ENCODE peak calls at places on chromosome 10, in ten cellular contexts. Y is GM23248, F is Karpas-422, J is H9, D is IMR-90, C is DND-41, O is colonic mucosa, X is MM.1S, E is astrocyte, N is mammary epithelial cell. T is an unnamed sample. For H3K4me1, the result is how much of the 10 kb centered on the place peaks cover.

GRCh38 chr10:35103887-35104286 is 13.7 kb upstream of the CUL2 start:
- DNase-seq in N (no peak), E (no peak), D (no peak), J (no peak), Y (no peak), X (no peak), F (no peak), O (no peak), C (no peak), T (no peak)

GRCh38 chr10:16809074-16809718 is 8.0 kb downstream of the RSU1 start:
- DNase-seq in C (peak), X (peak), J (peak), O (peak), F (peak), E (no peak), Y (peak), D (peak), N (peak), T (no peak)

GRCh38 chr10:133087679-133088523 is at the start of gene ADGRA1:
- DNase-seq in N (no peak), O (no peak), E (no peak), Y (peak), J (peak), X (no peak), D (no peak), F (no peak), C (no peak), T (no peak)

GRCh38 chr10:102384606-102385429 is 10.7 kb upstream of the NFKB2 start:
- DNase-seq in E (no peak), N (no peak), C (no peak), F (no peak), O (no peak), X (no peak), Y (peak), D (peak), J (no peak), T (no peak)

GRCh38 chr10:88830643-88831277 is 20.9 kb downstream of the ANKRD22 start:
- DNase-seq in E (no peak), O (no peak), Y (no peak), N (no peak), D (no peak), C (no peak), X (no peak), F (no peak), J (no peak), T (no peak)

GRCh38 chr10:28533571-28534304 is 820 bp downstream of the WAC start:
- DNase-seq in N (peak), C (peak), D (peak), X (peak), O (peak), Y (peak), F (peak), J (peak), E (no peak), T (peak)

GRCh38 chr10:86046845-86047460 is 319.6 kb downstream of the GRID1 start:
- DNase-seq in C (no peak), J (no peak), X (no peak), O (no peak), D (no peak), Y (no peak), N (no peak), F (no peak), E (no peak), T (no peak)

GRCh38 chr10:77602231-77602912 is 35.2 kb downstream of the KCNMA1 start:
- DNase-seq in C (no peak), Y (peak), E (no peak), D (peak), F (peak), N (no peak), J (no peak), X (no peak), O (no peak), T (no peak)

GRCh38 chr10:55943403-55943802 is 417.7 kb downstream of the ZWINT start:
- DNase-seq in C (no peak), J (no peak), N (no peak), D (no peak), F (no peak), Y (no peak), O (no peak), X (no peak), E (no peak), T (no peak)

GRCh38 chr10:106535304-106535964 is 629.1 kb downstream of the SORCS1 start:
- DNase-seq in O (no peak), F (no peak), J (peak), X (no peak), D (no peak), Y (peak), N (no peak), E (no peak), C (no peak), T (peak)

GRCh38 chr10:132251928-132252327 is 55.8 kb downstream of the STK32C start:
- DNase-seq in J (no peak), N (no peak), C (no peak), F (no peak), D (no peak), X (no peak), Y (no peak), O (no peak), E (no peak), T (no peak)

GRCh38 chr10:101576229-101576863 is 11.7 kb downstream of the POLL start:
- DNase-seq in N (peak), J (no peak), F (no peak), C (no peak), O (no peak), E (no peak), Y (peak), X (no peak), D (peak), T (no peak)

GRCh38 chr10:1049425-1049958 is 573 bp upstream of the IDI1 start:
- DNase-seq in C (no peak), E (peak), N (no peak), Y (no peak), X (no peak), F (no peak), J (no peak), D (no peak), O (no peak), T (no peak)

GRCh38 chr10:130233426-130233825 is 97.2 kb downstream of the GLRX3 start:
- DNase-seq in D (no peak), O (no peak), E (no peak), Y (no peak), F (no peak), J (no peak), N (no peak), X (no peak), C (no peak), T (no peak)

GRCh38 chr10:124028700-124029487 is 64.5 kb downstream of the CHST15 start:
- DNase-seq in O (no peak), Y (no peak), N (no peak), C (no peak), X (no peak), E (no peak), D (no peak), J (no peak), F (no peak), T (no peak)

GRCh38 chr10:119522747-119523426 is 19.6 kb downstream of the RGS10 start:
- DNase-seq in X (no peak), F (no peak), O (no peak), E (no peak), N (peak), J (no peak), C (no peak), D (no peak), Y (no peak), T (no peak)

GRCh38 chr10:1577371-1577770 is 160.0 kb downstream of the ADARB2 start:
- DNase-seq in O (no peak), C (no peak), J (no peak), F (no peak), N (no peak), D (no peak), Y (no peak), X (no peak), E (no peak), T (no peak)

GRCh38 chr10:117215079-117215478 is 17.8 kb downstream of the KCNK18 start:
- DNase-seq in X (no peak), D (no peak), N (no peak), E (no peak), F (no peak), O (no peak), J (no peak), C (no peak), Y (no peak), T (no peak)

GRCh38 chr10:3172081-3172445 is 519 bp downstream of the PITRM1 start:
- DNase-seq in E (peak), D (peak), C (no peak), Y (peak), X (peak), N (peak), O (peak), J (no peak), F (no peak), T (no peak)

GRCh38 chr10:59175538-59176240 is 754 bp upstream of the PHYHIPL start:
- DNase-seq in D (no peak), N (peak), C (no peak), O (no peak), J (peak), Y (no peak), E (no peak), F (no peak), X (no peak), T (no peak)

GRCh38 chr10:102118867-102119266 is 1.3 kb downstream of the LDB1 start:
- DNase-seq in E (no peak), F (peak), J (peak), C (peak), D (peak), N (no peak), O (peak), Y (peak), X (no peak), T (no peak)

GRCh38 chr10:56874950-56875349 is 513.9 kb upstream of the ZWINT start:
- DNase-seq in E (no peak), N (no peak), D (no peak), O (no peak), X (no peak), C (no peak), Y (no peak), J (no peak), F (no peak), T (no peak)

GRCh38 chr10:113005380-113005779 is 55.3 kb downstream of the TCF7L2 start:
- DNase-seq in C (peak), N (no peak), E (no peak), F (no peak), X (no peak), O (no peak), D (no peak), J (no peak), Y (no peak), T (no peak)

GRCh38 chr10:68560916-68561691 is 967 bp downstream of the TET1 start:
- DNase-seq in O (no peak), D (peak), X (peak), E (no peak), F (no peak), C (no peak), J (peak), Y (peak), N (no peak), T (no peak)

GRCh38 chr10:111993321-111993720 is 190.2 kb downstream of the GPAM start:
- DNase-seq in N (no peak), F (no peak), O (no peak), X (no peak), C (no peak), D (no peak), E (no peak), Y (no peak), J (no peak), T (no peak)

GRCh38 chr10:24711465-24711864 is 12.2 kb downstream of the ARHGAP21 start:
- DNase-seq in C (no peak), Y (no peak), X (no peak), D (no peak), J (no peak), E (no peak), O (no peak), F (no peak), N (no peak), T (no peak)

GRCh38 chr10:24708081-24708480 is 15.6 kb downstream of the ARHGAP21 start:
- DNase-seq in N (no peak), F (no peak), X (no peak), J (no peak), Y (no peak), E (no peak), D (no peak), C (no peak), O (peak), T (no peak)

GRCh38 chr10:24707445-24707844 is 16.2 kb downstream of the ARHGAP21 start:
- DNase-seq in C (no peak), Y (peak), F (no peak), D (no peak), X (no peak), N (peak), J (no peak), O (no peak), E (no peak), T (no peak)

GRCh38 chr10:24703700-24704099 is 20.0 kb downstream of the ARHGAP21 start:
- DNase-seq in N (no peak), Y (peak), E (peak), X (no peak), D (peak), O (no peak), F (no peak), J (no peak), C (no peak), T (no peak)

GRCh38 chr10:24706479-24707118 is 17.1 kb downstream of the ARHGAP21 start:
- DNase-seq in F (no peak), C (peak), D (peak), J (no peak), E (peak), O (no peak), N (peak), X (no peak), Y (peak), T (no peak)
- H3K9ac ChIP-seq in F (no peak), C (no peak), D (no peak), J (no peak), E (no peak), O (no peak), N (no peak), X (no peak), Y (peak), T (no peak)

GRCh38 chr10:114615600-114616007 is 42.5 kb downstream of the ABLIM1 start:
- DNase-seq in C (no peak), E (no peak), N (peak), D (no peak), O (no peak), X (peak), Y (no peak), J (no peak), F (no peak), T (no peak)

GRCh38 chr10:114611617-114612016 is 46.5 kb downstream of the ABLIM1 start:
- DNase-seq in C (no peak), F (no peak), O (no peak), N (no peak), Y (no peak), X (no peak), J (no peak), E (no peak), D (peak), T (no peak)

GRCh38 chr10:114616516-114616915 is 41.6 kb downstream of the ABLIM1 start:
- DNase-seq in E (no peak), Y (peak), X (no peak), C (no peak), F (no peak), D (peak), J (no peak), O (no peak), N (no peak), T (no peak)

GRCh38 chr10:114616103-114616502 is 42.0 kb downstream of the ABLIM1 start:
- DNase-seq in Y (no peak), D (no peak), O (no peak), X (no peak), F (no peak), E (no peak), J (no peak), C (no peak), N (no peak), T (no peak)

DNA sequence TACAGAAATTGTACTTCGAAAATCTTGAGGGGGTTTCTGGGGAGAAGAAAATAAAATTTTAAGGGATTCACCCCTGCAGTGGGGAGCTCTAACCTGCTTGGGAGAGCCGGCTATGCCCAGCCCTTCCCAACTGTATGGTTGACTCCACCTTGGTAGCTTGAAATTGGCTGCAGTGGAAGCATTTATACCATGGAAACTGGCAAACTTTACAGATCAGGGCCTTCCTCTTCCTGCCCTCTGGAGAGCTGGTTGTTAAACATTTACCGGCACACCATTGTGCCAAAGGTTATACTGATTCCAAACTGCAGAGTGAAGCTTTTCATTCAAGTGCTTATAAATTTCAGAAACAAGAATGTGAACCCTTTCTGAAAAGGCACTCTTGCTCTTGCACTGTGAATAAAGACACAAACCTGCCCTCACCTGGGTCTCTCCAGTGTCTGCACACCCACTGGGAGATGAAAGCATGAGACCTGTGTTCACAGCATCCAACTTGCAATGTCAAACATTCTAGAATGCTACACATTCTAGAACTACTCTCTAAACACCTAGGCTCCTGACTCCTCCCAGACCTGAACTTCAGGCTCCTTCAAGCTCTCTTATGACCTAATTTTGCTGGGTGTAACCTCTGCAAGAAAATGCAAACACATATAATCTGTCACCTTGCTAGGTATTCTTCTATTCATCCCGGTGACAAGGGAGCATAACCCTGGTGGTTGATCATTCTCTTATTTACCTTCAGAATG is 44.7 kb downstream of the ABLIM1 start:
- DNase-seq in N (no peak), O (peak), J (no peak), X (no peak), C (no peak), Y (no peak), F (no peak), D (no peak), E (no peak), T (no peak)
- H3K4me1 ChIP-seq in N (under half), O (under half), J (under half), X (under half), C (under half), Y (under half), F (under half), D (under half), E (under half), T (under half)

DNA sequence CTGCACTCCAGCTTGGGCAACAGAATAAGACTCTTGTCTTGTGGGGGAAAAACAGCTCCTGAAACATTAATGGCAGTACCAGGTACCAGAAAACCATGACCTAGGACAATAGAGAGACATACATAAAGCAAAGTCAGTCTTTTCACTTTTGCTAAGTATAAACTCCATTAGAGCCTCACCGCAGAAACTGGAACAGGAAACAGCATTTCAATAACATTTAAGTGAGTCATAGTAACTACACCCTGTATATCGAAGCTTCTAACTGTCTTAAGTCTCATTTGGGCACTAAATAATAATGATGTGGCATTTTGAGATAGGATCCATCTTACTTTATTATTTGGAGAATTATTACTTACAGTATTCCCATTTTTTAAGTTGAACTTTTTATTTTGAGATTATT is 517.8 kb upstream of the CELF2 start:
- DNase-seq in E (peak), C (no peak), D (peak), O (no peak), J (no peak), N (no peak), F (no peak), X (peak), Y (peak), T (no peak)
- H3K9ac ChIP-seq in E (no peak), C (no peak), D (no peak), O (no peak), J (no peak), N (no peak), F (no peak), X (no peak), Y (no peak), T (no peak)

DNA sequence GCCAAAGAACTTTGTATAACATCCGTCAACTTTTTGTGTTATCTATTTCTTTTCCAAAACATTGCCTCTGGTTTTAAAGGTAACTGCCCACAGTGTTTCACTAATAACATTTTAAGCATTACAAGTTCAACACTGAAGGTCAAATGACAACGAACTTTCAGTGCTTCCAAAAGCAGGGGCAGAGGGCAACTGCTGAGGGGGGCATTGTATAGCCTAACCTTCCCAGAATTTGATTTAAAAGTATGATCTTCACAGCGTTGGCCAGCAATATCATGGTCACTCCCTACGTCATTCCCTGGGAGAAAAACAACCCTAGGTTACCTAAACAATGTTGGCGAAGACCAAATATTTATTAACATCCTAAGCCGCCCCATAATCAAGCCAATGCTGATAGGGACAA is 2.5 kb upstream of the GOT1 start:
- DNase-seq in D (no peak), O (no peak), N (no peak), E (no peak), C (no peak), F (no peak), X (no peak), J (no peak), Y (no peak), T (no peak)
- H3K4me1 ChIP-seq in D (under half), O (under half), N (under half), E (under half), C (under half), F (under half), X (under half), J (under half), Y (under half), T (under half)

GRCh38 chr10:72087969-72088878 is at the start of gene SPOCK2:
- DNase-seq in Y (peak), N (no peak), F (no peak), X (no peak), E (no peak), D (no peak), O (no peak), J (no peak), C (peak), T (no peak)
- H3K9ac ChIP-seq in Y (no peak), N (no peak), F (no peak), X (peak), E (no peak), D (no peak), O (peak), J (no peak), C (peak), T (peak)

DNA sequence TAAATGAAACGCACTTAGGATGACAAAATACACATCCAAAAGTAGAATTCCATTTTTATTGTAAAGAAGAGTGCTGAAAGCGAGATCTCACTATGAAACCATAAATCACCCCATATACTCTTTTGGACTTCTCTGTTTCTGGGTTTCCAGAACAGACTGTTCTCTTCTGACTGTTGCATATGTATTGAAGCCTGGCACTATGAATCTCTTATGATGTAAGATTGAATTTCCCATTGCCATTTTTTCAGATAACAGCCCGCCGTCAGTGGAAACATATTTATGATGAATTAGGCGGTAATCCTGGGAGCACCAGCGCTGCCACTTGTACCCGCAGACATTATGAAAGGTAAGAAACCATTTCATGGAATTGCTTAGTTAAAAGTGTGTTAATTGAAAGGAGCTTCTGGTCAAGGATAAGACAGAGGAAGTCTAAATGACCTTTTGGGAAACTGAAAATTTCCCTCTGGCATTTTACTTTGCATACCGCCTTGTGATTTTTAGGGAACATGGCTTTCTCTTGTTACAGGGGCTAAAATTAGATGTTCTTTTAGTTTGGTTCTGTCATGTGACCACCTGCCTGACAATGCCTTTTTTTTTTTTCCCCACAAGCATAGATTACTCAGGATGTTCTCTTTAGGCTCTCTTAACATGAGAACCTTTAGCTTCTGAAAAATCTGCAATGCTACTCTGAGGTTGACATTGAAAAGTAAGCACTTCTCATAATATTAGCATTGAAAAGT is 168.1 kb downstream of the ARID5B start:
- DNase-seq in Y (no peak), X (no peak), E (no peak), J (no peak), O (no peak), F (no peak), C (no peak), N (no peak), D (no peak), T (no peak)
- H3K4me1 ChIP-seq in Y (under half), X (under half), E (under half), J (under half), O (under half), F (under half), C (under half), N (under half), D (under half), T (under half)

GRCh38 chr10:11161910-11162309 is 144.2 kb downstream of the CELF2 start:
- DNase-seq in D (no peak), N (no peak), C (no peak), X (no peak), F (no peak), J (no peak), Y (no peak), O (no peak), E (no peak), T (no peak)
- H3K9ac ChIP-seq in D (no peak), N (no peak), C (no peak), X (peak), F (no peak), J (no peak), Y (no peak), O (no peak), E (no peak), T (no peak)

GRCh38 chr10:114600067-114600466 is 58.0 kb downstream of the ABLIM1 start:
- DNase-seq in C (no peak), E (no peak), D (no peak), Y (no peak), X (no peak), O (no peak), N (no peak), F (no peak), J (no peak), T (no peak)
- H3K4me1 ChIP-seq in C (under half), E (under half), D (under half), Y (under half), X (under half), O (under half), N (under half), F (under half), J (under half), T (under half)

T was measured in NT2/D1.